ENCODE peak calls at places on chromosomes 2 and 18, in ten cellular contexts. F is tibial nerve; Z is hypothalamus; L is Jurkat, Clone E6-1; R is LoVo; C is tibial artery; N is activated CD4-positive, alpha-beta memory T cell treated with anti-CD3 and anti-CD28 coated beads for 36 hours; Q is NCI-H2171; M is endothelial cell; H is activated naive CD4-positive, alpha-beta T cell treated with anti-CD3 and anti-CD28 coated beads for 36 hours. S is an unnamed sample.

GRCh38 chr2:152189622-152190495 is 14.3 kb upstream of the STAM2 start:
- DNase-seq in Q (peak; percentile 41), R (peak; percentile 49), F (peak; percentile 61), H (peak; percentile 49), C (no peak), N (no peak), Z (no peak), L (peak; percentile 37), M (peak; percentile 36), S (no peak)

GRCh38 chr18:55387139-55387984 is 200.6 kb downstream of the TCF4 start:
- DNase-seq in H (no peak), F (no peak), M (peak; percentile 27), R (no peak), Z (no peak), N (no peak), C (no peak), L (no peak), Q (no peak), S (no peak)

GRCh38 chr2:216348909-216349308 is 23.4 kb downstream of the MARCHF4 start:
- DNase-seq in H (peak; percentile 66), F (no peak), M (no peak), C (no peak), L (no peak), R (no peak), Z (no peak), N (peak; percentile 52), Q (no peak), S (no peak)

GRCh38 chr18:14925281-14925709 is 177.3 kb downstream of the ANKRD30B start:
- DNase-seq in C (no peak), R (no peak), Q (no peak), H (no peak), Z (no peak), M (no peak), F (no peak), N (no peak), L (no peak), S (no peak)

GRCh38 chr2:138035597-138036217 is 71.4 kb downstream of the HNMT start:
- DNase-seq in L (no peak), Q (no peak), N (no peak), M (no peak), R (no peak), F (no peak), Z (no peak), C (no peak), H (no peak), S (no peak)

GRCh38 chr2:105888625-105889024 is 143.9 kb downstream of the NCK2 start:
- DNase-seq in M (no peak), F (no peak), R (peak; percentile 37), L (peak; percentile 41), N (peak; percentile 71), Q (no peak), H (peak; percentile 69), C (no peak), Z (no peak), S (no peak)

GRCh38 chr2:173159794-173160463 is 84.3 kb downstream of the MAP3K20 start:
- DNase-seq in R (peak; percentile 33), C (peak; percentile 97), L (no peak), H (no peak), F (peak; percentile 90), Z (no peak), Q (no peak), N (no peak), M (no peak), S (no peak)

GRCh38 chr2:234289789-234290188 is 207.1 kb downstream of the ARL4C start:
- DNase-seq in C (no peak), Q (no peak), F (no peak), L (no peak), H (peak; percentile 71), N (peak; percentile 76), R (peak; percentile 58), Z (no peak), M (no peak), S (no peak)

GRCh38 chr18:78978336-78979057 is 1.1 kb upstream of the SALL3 start:
- DNase-seq in R (no peak), N (no peak), Z (no peak), L (no peak), F (no peak), Q (no peak), H (no peak), C (no peak), M (no peak), S (no peak)

GRCh38 chr2:207937818-207938217 is 87.5 kb downstream of the PLEKHM3 start:
- DNase-seq in R (no peak), M (no peak), Q (no peak), C (no peak), F (no peak), Z (no peak), N (no peak), H (no peak), L (no peak), S (no peak)